ENCODE peak calls at places on chromosomes 2 and 18, in ten cellular contexts. U is cardiac fibroblast, G is stomach, A is A549, M is epithelial cell of esophagus, Y is upper lobe of right lung, B is astrocyte, N is endothelial cell of umbilical vein, I is kidney epithelial cell, E is MM.1S. Q is an unnamed sample.

GRCh38 chr2:233389601-233390125 is 35.4 kb downstream of the DGKD start:
- DNase-seq in M (no peak), E (no peak), Y (no peak), A (no peak), U (no peak), B (no peak), I (no peak), N (no peak), G (no peak), Q (no peak)

GRCh38 chr18:24559474-24560018 is 99.1 kb downstream of the HRH4 start:
- DNase-seq in B (no peak), E (no peak), G (no peak), M (no peak), I (no peak), U (no peak), Y (no peak), A (no peak), N (no peak), Q (no peak)

GRCh38 chr18:22015156-22015555 is 154.2 kb upstream of the GATA6 start:
- DNase-seq in I (no peak), A (no peak), N (no peak), U (no peak), E (no peak), M (peak), Y (no peak), B (no peak), G (no peak), Q (peak)

GRCh38 chr2:99111945-99112344 is 29.6 kb upstream of the C2orf15 start:
- DNase-seq in G (no peak), E (no peak), U (no peak), M (no peak), I (no peak), A (no peak), Y (no peak), B (no peak), N (no peak), Q (no peak)

GRCh38 chr2:242020196-242021004 is 150.9 kb downstream of the RTP5 start:
- DNase-seq in U (peak), N (no peak), B (no peak), E (no peak), A (peak), M (no peak), Y (peak), G (no peak), I (no peak), Q (peak)

GRCh38 chr2:177826897-177827296 is 245.7 kb downstream of the PDE11A start:
- DNase-seq in I (no peak), A (no peak), N (no peak), G (no peak), U (no peak), B (no peak), E (no peak), Y (no peak), M (no peak), Q (no peak)

GRCh38 chr2:231673348-231673770 is 35.0 kb upstream of the PTMA start:
- DNase-seq in G (peak), I (no peak), M (peak), U (no peak), N (no peak), E (no peak), B (peak), Y (peak), A (peak), Q (peak)

GRCh38 chr2:23020659-23021058 is 364.3 kb upstream of the KLHL29 start:
- DNase-seq in N (no peak), E (no peak), U (no peak), Y (no peak), G (no peak), I (no peak), M (no peak), A (no peak), B (no peak), Q (no peak)

GRCh38 chr2:101976887-101977286 is 14.9 kb upstream of the IL1R2 start:
- DNase-seq in A (no peak), N (no peak), G (no peak), E (peak), M (no peak), Y (no peak), I (no peak), B (no peak), U (no peak), Q (no peak)

GRCh38 chr2:191539068-191539467 is 138.9 kb upstream of the NABP1 start:
- DNase-seq in A (peak), E (peak), N (peak), M (peak), Y (no peak), U (peak), I (no peak), B (peak), G (no peak), Q (peak)

GRCh38 chr18:26575865-26576217 is 27.5 kb upstream of the KCTD1 start:
- DNase-seq in N (no peak), B (no peak), A (no peak), Y (no peak), I (no peak), E (no peak), M (peak), U (no peak), G (no peak), Q (peak)

GRCh38 chr2:155867564-155867963 is 465.0 kb downstream of the NR4A2 start:
- DNase-seq in G (no peak), A (no peak), I (no peak), U (no peak), M (no peak), B (no peak), E (no peak), Y (no peak), N (no peak), Q (no peak)

GRCh38 chr18:44325903-44326650 is 354.6 kb upstream of the SETBP1 start:
- DNase-seq in E (peak), N (peak), G (peak), U (peak), A (peak), M (peak), B (peak), I (no peak), Y (no peak), Q (peak)

GRCh38 chr2:191376981-191377629 is 131.9 kb downstream of the MYO1B start:
- DNase-seq in A (peak), U (peak), N (peak), Y (peak), G (peak), E (no peak), B (peak), I (peak), M (peak), Q (peak)

GRCh38 chr18:62777814-62778213 is 62.5 kb downstream of the PHLPP1 start:
- DNase-seq in M (no peak), N (no peak), Y (no peak), E (no peak), A (no peak), G (no peak), U (peak), B (no peak), I (no peak), Q (no peak)

GRCh38 chr2:62375051-62375450 is 130.9 kb downstream of the TMEM17 start:
- DNase-seq in I (peak), N (no peak), G (no peak), M (no peak), B (no peak), Y (no peak), U (no peak), A (no peak), E (no peak), Q (no peak)

GRCh38 chr2:186980117-186980442 is 131.1 kb upstream of the ZSWIM2 start:
- DNase-seq in B (no peak), G (no peak), U (no peak), Y (no peak), N (no peak), A (no peak), M (peak), E (no peak), I (no peak), Q (no peak)

GRCh38 chr2:239363946-239364637 is 36.7 kb downstream of the HDAC4 start:
- DNase-seq in I (no peak), M (no peak), E (no peak), Y (no peak), B (no peak), G (no peak), N (no peak), U (no peak), A (no peak), Q (no peak)

GRCh38 chr18:26057208-26057821 is 33.1 kb downstream of the SS18 start:
- DNase-seq in I (no peak), Y (no peak), B (peak), M (no peak), A (no peak), E (no peak), G (no peak), U (no peak), N (no peak), Q (peak)

GRCh38 chr18:12023375-12023774 is 42.1 kb downstream of the IMPA2 start:
- DNase-seq in G (no peak), N (no peak), M (peak), I (no peak), E (no peak), Y (no peak), B (no peak), A (no peak), U (no peak), Q (no peak)

GRCh38 chr2:205759732-205760516 is 77.6 kb downstream of the NRP2 start:
- DNase-seq in Y (no peak), A (no peak), G (no peak), B (no peak), M (no peak), E (no peak), I (no peak), U (no peak), N (no peak), Q (no peak)

GRCh38 chr2:45494275-45494977 is 116.6 kb downstream of the SRBD1 start:
- DNase-seq in E (peak), I (peak), Y (no peak), N (peak), B (peak), U (peak), G (no peak), M (peak), A (peak), Q (peak)

GRCh38 chr2:98334439-98335078 is 11.7 kb upstream of the CNGA3 start:
- DNase-seq in G (no peak), E (no peak), U (peak), I (peak), M (peak), Y (no peak), N (peak), B (peak), A (peak), Q (peak)

GRCh38 chr2:37655442-37655841 is 16.0 kb downstream of the CDC42EP3 start:
- DNase-seq in I (no peak), E (peak), A (no peak), B (no peak), M (peak), Y (no peak), U (no peak), N (no peak), G (no peak), Q (no peak)

GRCh38 chr2:223880779-223881178 is 43.4 kb upstream of the AP1S3 start:
- DNase-seq in U (no peak), G (no peak), E (no peak), M (no peak), B (no peak), I (no peak), A (no peak), N (no peak), Y (no peak), Q (no peak)

DNA sequence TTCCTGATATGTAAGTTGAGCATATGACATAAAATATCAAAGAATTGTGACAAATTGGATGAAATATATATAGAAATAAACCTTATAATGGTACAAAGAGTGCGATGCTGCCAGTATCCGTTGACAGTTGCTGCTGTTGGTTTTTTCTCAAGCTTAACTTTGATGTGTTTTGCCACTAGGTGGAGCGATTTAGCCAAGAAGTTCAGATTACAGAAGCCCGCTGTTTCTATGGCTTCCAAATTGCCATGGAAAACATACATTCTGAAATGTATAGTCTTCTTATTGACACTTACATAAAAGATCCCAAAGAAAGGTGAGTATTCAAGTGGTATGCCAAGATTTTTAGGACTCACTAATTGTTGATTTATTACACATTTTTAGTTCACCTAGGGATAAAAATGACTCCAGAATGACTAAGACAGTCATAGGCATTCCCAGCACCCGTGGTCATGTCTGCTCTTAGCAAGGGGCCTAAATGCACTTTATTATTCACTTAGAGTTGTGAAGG is 2.1 kb downstream of the RRM2 start:
- DNase-seq in I (no peak), M (peak), A (peak), G (no peak), E (peak), Y (no peak), B (peak), N (peak), U (peak), Q (peak)
- H3K4me3 ChIP-seq in I (peak), M (peak), A (peak), G (peak), E (peak), Y (no peak), B (peak), N (peak), U (no peak), Q (no peak)

DNA sequence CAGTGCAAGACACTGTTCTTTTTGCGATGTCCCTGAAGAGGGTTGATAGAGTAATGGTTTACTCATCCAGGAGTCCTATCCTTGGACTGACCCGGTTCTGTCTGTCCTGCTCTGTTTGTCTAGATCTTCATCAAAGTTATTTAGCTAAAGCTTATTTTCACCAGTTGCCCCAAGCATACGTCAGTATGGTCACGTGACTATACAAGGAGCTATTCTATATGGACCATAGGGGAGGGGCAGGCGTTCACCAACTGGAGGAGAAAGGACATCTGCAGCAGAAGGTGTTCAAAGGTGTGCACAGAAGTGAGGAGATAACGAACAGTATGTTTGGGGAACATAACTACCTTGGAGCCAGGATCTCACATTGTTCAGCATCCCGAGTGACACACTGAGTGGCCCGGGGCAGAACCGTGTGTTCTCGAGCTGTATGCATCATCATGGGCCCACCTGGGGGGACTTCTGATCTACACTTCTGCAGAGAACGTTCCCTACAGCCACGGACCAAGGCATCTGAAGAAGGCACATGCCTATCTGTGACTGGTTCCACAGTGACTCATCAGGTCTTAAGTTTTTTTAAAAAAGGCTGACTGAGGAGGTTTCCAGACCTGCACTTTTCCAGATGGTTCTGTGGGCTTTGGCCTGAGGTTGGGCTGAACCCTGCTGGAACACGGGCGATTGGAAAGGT is 68.5 kb upstream of the YWHAQ start:
- DNase-seq in E (no peak), G (no peak), N (no peak), B (peak), U (peak), I (peak), Y (no peak), M (peak), A (peak), Q (peak)
- TF ChIP-seq CTCF in E (no peak), G (no peak), N (no peak), B (no peak), U (no peak), I (no peak), Y (no peak), M (no peak), A (no peak), Q (peak)

DNA sequence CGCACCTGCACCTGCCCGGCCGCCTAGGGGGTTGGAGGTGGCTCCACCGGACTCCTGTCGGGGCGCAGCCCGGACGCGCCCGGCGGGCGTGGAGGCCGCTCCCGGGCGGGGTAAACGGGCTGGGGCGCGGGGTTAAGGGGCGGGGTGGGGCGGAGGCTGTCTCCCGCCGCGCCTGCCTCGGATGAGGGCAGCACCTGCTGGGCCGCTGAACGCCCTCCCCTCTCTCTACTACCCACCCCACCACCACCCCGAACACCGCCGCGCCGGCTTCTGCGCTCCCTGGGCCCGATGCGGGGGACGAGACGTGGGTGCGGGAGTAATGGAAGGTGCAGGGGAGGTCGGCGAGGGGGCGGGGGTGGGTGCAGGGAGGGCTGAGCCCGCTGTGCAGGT is 224.8 kb upstream of the ID2 start:
- DNase-seq in I (no peak), A (no peak), U (no peak), G (peak), Y (peak), E (no peak), N (no peak), B (no peak), M (no peak), Q (no peak)
- H3K4me3 ChIP-seq in I (peak), A (no peak), U (no peak), G (peak), Y (peak), E (no peak), N (no peak), B (no peak), M (no peak), Q (no peak)

GRCh38 chr2:185526156-185526555 is 212.4 kb upstream of the FSIP2 start:
- DNase-seq in N (no peak), U (no peak), A (no peak), G (no peak), M (no peak), I (no peak), Y (no peak), B (no peak), E (no peak), Q (no peak)

GRCh38 chr2:185522472-185522871 is 216.1 kb upstream of the FSIP2 start:
- DNase-seq in I (no peak), E (peak), N (no peak), A (peak), Y (no peak), M (peak), B (no peak), U (no peak), G (no peak), Q (peak)
- TF ChIP-seq CTCF in I (peak), E (peak), N (no peak), A (peak), Y (no peak), M (peak), B (no peak), U (no peak), G (no peak), Q (no peak)

Q was measured in choroid plexus epithelial cell.